ENCODE peak calls at places on chromosomes 6 and 20, in ten cellular contexts. One of them, this sample, is unnamed.

GRCh38 chr6:155495011-155495768 is 39.6 kb upstream of the NOX3 start:
- DNase-seq in CD4-positive, alpha-beta T cell: no peak
- DNase-seq in GM10248: no peak
- DNase-seq in GM12878: no peak
- DNase-seq in psoas muscle: peak; percentile 43
- DNase-seq in uterus: peak; percentile 49
- DNase-seq in cardiac muscle cell: peak; percentile 97
- DNase-seq in progenitor cell of endocrine pancreas: no peak
- DNase-seq in astrocyte: peak; percentile 66
- DNase-seq in A549: no peak
- DNase-seq in this sample: no peak

GRCh38 chr6:164322533-164322932 is 908.0 kb downstream of the QKI start:
- DNase-seq in CD4-positive, alpha-beta T cell: no peak
- DNase-seq in GM10248: no peak
- DNase-seq in GM12878: no peak
- DNase-seq in psoas muscle: no peak
- DNase-seq in uterus: no peak
- DNase-seq in cardiac muscle cell: peak; percentile 92
- DNase-seq in progenitor cell of endocrine pancreas: no peak
- DNase-seq in astrocyte: peak; percentile 90
- DNase-seq in A549: no peak
- DNase-seq in this sample: no peak

GRCh38 chr6:46510656-46511055 is 19.4 kb upstream of the RCAN2 start:
- DNase-seq in CD4-positive, alpha-beta T cell: no peak
- DNase-seq in GM10248: no peak
- DNase-seq in GM12878: no peak
- DNase-seq in psoas muscle: no peak
- DNase-seq in uterus: no peak
- DNase-seq in cardiac muscle cell: peak; percentile 46
- DNase-seq in progenitor cell of endocrine pancreas: no peak
- DNase-seq in astrocyte: peak; percentile 28
- DNase-seq in A549: no peak
- DNase-seq in this sample: no peak

GRCh38 chr6:3022765-3023662 is 23.3 kb downstream of the NQO2 start:
- DNase-seq in CD4-positive, alpha-beta T cell: peak; percentile 24
- DNase-seq in GM10248: no peak
- DNase-seq in GM12878: no peak
- DNase-seq in psoas muscle: peak; percentile 35
- DNase-seq in uterus: no peak
- DNase-seq in cardiac muscle cell: no peak
- DNase-seq in progenitor cell of endocrine pancreas: no peak
- DNase-seq in astrocyte: no peak
- DNase-seq in A549: peak; percentile 16
- DNase-seq in this sample: no peak

GRCh38 chr6:32685603-32686002 is 19.1 kb upstream of the HLA-DQB1 start:
- DNase-seq in CD4-positive, alpha-beta T cell: no peak
- DNase-seq in GM10248: peak; percentile 61
- DNase-seq in GM12878: peak; percentile 95
- DNase-seq in psoas muscle: no peak
- DNase-seq in uterus: no peak
- DNase-seq in cardiac muscle cell: peak; percentile 3
- DNase-seq in progenitor cell of endocrine pancreas: no peak
- DNase-seq in astrocyte: peak; percentile 6
- DNase-seq in A549: no peak
- DNase-seq in this sample: no peak

GRCh38 chr6:25053875-25054371 is 118.2 kb upstream of the RIPOR2 start:
- DNase-seq in CD4-positive, alpha-beta T cell: no peak
- DNase-seq in GM10248: peak; percentile 48
- DNase-seq in GM12878: no peak
- DNase-seq in psoas muscle: no peak
- DNase-seq in uterus: peak; percentile 69
- DNase-seq in cardiac muscle cell: peak; percentile 74
- DNase-seq in progenitor cell of endocrine pancreas: no peak
- DNase-seq in astrocyte: peak; percentile 88
- DNase-seq in A549: no peak
- DNase-seq in this sample: peak; percentile 30

GRCh38 chr6:72676995-72677394 is 55.1 kb downstream of the KCNQ5 start:
- DNase-seq in CD4-positive, alpha-beta T cell: no peak
- DNase-seq in GM10248: no peak
- DNase-seq in GM12878: no peak
- DNase-seq in psoas muscle: no peak
- DNase-seq in uterus: no peak
- DNase-seq in cardiac muscle cell: no peak
- DNase-seq in progenitor cell of endocrine pancreas: no peak
- DNase-seq in astrocyte: no peak
- DNase-seq in A549: no peak
- DNase-seq in this sample: no peak

GRCh38 chr20:58010666-58011065 is 217.8 kb downstream of the ANKRD60 start:
- DNase-seq in CD4-positive, alpha-beta T cell: no peak
- DNase-seq in GM10248: no peak
- DNase-seq in GM12878: no peak
- DNase-seq in psoas muscle: no peak
- DNase-seq in uterus: no peak
- DNase-seq in cardiac muscle cell: no peak
- DNase-seq in progenitor cell of endocrine pancreas: no peak
- DNase-seq in astrocyte: no peak
- DNase-seq in A549: no peak
- DNase-seq in this sample: no peak

GRCh38 chr6:3882865-3883264 is 33.7 kb downstream of the FAM50B start:
- DNase-seq in CD4-positive, alpha-beta T cell: no peak
- DNase-seq in GM10248: no peak
- DNase-seq in GM12878: no peak
- DNase-seq in psoas muscle: no peak
- DNase-seq in uterus: peak; percentile 32
- DNase-seq in cardiac muscle cell: peak; percentile 91
- DNase-seq in progenitor cell of endocrine pancreas: no peak
- DNase-seq in astrocyte: no peak
- DNase-seq in A549: no peak
- DNase-seq in this sample: no peak

GRCh38 chr6:154857529-154857928 is 124.3 kb downstream of the SCAF8 start:
- DNase-seq in CD4-positive, alpha-beta T cell: no peak
- DNase-seq in GM10248: no peak
- DNase-seq in GM12878: no peak
- DNase-seq in psoas muscle: no peak
- DNase-seq in uterus: no peak
- DNase-seq in cardiac muscle cell: no peak
- DNase-seq in progenitor cell of endocrine pancreas: no peak
- DNase-seq in astrocyte: no peak
- DNase-seq in A549: no peak
- DNase-seq in this sample: no peak

GRCh38 chr20:63223121-63223825 is 7.3 kb upstream of the YTHDF1 start:
- DNase-seq in CD4-positive, alpha-beta T cell: peak; percentile 33
- DNase-seq in GM10248: peak; percentile 66
- DNase-seq in GM12878: no peak
- DNase-seq in psoas muscle: no peak
- DNase-seq in uterus: no peak
- DNase-seq in cardiac muscle cell: peak; percentile 43
- DNase-seq in progenitor cell of endocrine pancreas: no peak
- DNase-seq in astrocyte: no peak
- DNase-seq in A549: peak; percentile 62
- DNase-seq in this sample: no peak

DNA sequence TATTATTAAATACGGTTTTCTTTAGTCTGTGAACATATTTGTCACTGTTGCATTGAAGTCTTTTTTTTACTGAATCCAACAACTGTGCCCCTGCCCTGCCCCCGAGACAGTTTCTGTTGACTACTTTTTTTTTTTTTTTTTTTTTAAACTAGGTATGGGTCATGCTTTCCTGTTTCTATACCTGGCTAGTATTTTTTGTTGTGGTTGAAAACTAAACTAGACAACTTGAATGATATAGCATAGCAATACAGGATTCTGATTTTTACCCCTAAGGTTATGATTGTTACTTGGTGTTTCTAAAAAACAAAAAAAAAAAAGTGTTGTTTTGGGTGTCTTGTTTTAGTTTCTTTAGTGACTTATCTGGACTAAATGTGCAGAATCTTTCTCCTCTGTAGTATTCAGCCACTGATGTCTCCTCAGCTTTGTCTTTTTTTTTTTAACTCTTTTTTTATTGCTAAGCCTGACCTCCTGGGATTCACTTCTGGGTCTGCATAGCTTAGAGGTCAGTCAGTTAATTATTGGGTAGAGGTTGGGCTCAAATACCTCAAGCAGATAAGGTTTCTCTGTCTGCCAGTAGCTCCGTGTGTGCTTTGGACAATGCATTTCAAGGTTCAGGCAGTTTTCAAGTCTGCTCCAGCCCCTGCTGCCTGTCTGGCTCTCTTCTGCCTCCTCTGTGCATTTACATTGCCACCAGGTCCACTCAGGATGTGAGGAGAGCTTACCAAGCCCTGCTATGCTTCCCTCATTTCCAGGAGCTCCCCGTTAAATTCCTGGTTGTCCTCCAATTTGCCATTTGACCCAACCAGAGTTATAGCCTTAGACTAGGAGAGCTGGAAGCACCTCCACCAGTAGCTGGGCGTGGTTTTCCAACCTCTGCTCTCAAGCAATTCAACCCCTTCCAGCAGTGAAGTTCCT is 91.4 kb downstream of the SYNDIG1 start:
- DNase-seq in CD4-positive, alpha-beta T cell: no peak
- DNase-seq in GM10248: no peak
- DNase-seq in GM12878: no peak
- DNase-seq in psoas muscle: no peak
- DNase-seq in uterus: no peak
- DNase-seq in cardiac muscle cell: no peak
- DNase-seq in progenitor cell of endocrine pancreas: no peak
- DNase-seq in astrocyte: peak; percentile 3
- DNase-seq in A549: no peak
- DNase-seq in this sample: no peak
- TF ChIP-seq CTCF in CD4-positive, alpha-beta T cell: no peak
- TF ChIP-seq CTCF in GM10248: no peak
- TF ChIP-seq CTCF in GM12878: no peak
- TF ChIP-seq CTCF in psoas muscle: no peak
- TF ChIP-seq CTCF in uterus: no peak
- TF ChIP-seq CTCF in cardiac muscle cell: no peak
- TF ChIP-seq CTCF in progenitor cell of endocrine pancreas: no peak
- TF ChIP-seq CTCF in astrocyte: no peak
- TF ChIP-seq CTCF in A549: no peak
- TF ChIP-seq CTCF in this sample: no peak

DNA sequence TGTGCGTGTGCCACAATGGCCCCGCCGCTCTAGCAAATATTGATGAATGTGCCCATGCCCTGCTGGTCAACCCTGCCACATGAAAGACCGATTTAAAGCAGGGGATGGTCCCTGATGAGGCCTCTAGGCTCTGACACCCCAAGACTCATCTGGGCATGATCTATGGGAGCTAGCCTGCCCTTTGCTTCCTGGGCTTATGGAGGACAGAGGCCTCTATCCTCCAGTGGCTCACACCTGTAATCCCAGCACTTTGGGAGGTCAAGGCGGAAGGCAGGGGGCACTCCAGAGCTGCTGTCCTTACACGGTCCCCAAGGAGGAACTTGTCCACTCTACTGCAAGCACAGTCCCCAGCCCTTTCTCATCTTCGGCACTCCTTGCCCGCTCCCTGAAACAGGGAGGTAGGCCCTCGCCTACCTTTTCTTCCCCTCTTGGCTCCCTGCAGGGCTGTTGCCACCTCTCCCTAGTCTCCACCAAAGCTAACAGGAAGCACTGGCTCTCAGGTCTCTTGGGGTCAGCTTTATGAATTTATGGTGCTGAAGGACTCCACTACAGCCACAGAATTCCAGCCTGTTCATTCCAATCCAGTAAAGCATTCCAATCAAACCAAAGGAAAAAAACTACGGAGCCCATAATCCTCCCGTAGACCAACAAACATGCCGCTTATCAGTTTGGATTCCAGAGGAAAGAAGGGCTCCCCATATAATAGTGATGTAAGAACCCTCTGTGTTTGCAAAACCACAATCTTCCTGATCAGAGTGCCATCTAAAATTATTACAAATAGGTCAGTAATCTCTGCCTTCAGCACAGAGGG is 48.7 kb upstream of the FOXQ1 start:
- DNase-seq in CD4-positive, alpha-beta T cell: no peak
- DNase-seq in GM10248: no peak
- DNase-seq in GM12878: no peak
- DNase-seq in psoas muscle: no peak
- DNase-seq in uterus: no peak
- DNase-seq in cardiac muscle cell: peak; percentile 41
- DNase-seq in progenitor cell of endocrine pancreas: no peak
- DNase-seq in astrocyte: peak; percentile 6
- DNase-seq in A549: peak; percentile 28
- DNase-seq in this sample: no peak
- TF ChIP-seq CTCF in CD4-positive, alpha-beta T cell: no peak
- TF ChIP-seq CTCF in GM10248: no peak
- TF ChIP-seq CTCF in GM12878: peak; percentile 3
- TF ChIP-seq CTCF in psoas muscle: no peak
- TF ChIP-seq CTCF in uterus: no peak
- TF ChIP-seq CTCF in cardiac muscle cell: no peak
- TF ChIP-seq CTCF in progenitor cell of endocrine pancreas: no peak
- TF ChIP-seq CTCF in astrocyte: no peak
- TF ChIP-seq CTCF in A549: no peak
- TF ChIP-seq CTCF in this sample: no peak

GRCh38 chr20:32474967-32475819 is 109.9 kb downstream of the NOL4L start:
- DNase-seq in CD4-positive, alpha-beta T cell: no peak
- DNase-seq in GM10248: peak; percentile 82
- DNase-seq in GM12878: no peak
- DNase-seq in psoas muscle: peak; percentile 88
- DNase-seq in uterus: peak; percentile 92
- DNase-seq in cardiac muscle cell: peak; percentile 100
- DNase-seq in progenitor cell of endocrine pancreas: peak; percentile 60
- DNase-seq in astrocyte: peak; percentile 91
- DNase-seq in A549: peak; percentile 83
- DNase-seq in this sample: no peak
- TF ChIP-seq CTCF in CD4-positive, alpha-beta T cell: no peak
- TF ChIP-seq CTCF in GM10248: no peak
- TF ChIP-seq CTCF in GM12878: no peak
- TF ChIP-seq CTCF in psoas muscle: no peak
- TF ChIP-seq CTCF in uterus: no peak
- TF ChIP-seq CTCF in cardiac muscle cell: no peak
- TF ChIP-seq CTCF in progenitor cell of endocrine pancreas: no peak
- TF ChIP-seq CTCF in astrocyte: no peak
- TF ChIP-seq CTCF in A549: no peak
- TF ChIP-seq CTCF in this sample: no peak

DNA sequence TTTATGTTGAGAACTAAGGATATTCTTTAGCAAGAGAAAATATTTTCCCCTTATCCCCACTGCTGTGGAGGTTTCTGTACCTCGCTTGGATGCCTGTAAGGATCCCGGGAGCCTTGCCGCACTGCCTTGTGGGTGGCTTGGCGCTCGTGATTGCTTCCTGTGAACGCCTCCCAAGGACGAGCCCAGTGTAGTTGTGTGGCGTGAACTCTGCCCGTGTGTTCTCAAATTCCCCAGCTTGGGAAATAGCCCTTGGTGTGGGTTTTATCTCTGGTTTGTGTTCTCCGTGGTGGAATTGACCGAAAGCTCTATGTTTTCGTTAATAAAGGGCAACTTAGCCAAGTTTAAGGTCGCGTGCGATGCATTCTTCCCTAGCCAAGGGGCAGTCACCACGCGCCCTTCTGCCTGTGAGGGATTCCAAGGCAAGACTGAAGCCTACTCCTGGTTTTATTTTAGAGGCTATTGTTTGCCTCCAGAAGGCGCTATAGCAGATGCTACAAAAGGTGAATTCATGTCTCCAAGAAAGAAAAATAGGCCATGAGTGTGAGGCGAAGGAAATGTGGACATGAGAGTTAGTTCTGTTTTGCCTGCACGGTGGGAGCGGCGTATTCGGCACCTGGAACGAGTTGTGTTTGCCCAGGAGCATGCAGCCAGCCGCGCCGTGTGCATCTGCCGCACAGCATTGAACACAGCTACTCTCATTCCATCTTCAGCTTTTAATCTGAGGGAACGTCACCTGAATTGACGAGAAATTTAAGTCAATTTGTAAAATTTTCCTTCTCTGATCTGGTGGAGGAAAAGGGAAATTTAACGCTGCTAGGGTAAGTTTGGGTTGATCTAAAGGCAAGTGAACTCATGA is 40.3 kb upstream of the IRF4 start:
- DNase-seq in CD4-positive, alpha-beta T cell: no peak
- DNase-seq in GM10248: no peak
- DNase-seq in GM12878: no peak
- DNase-seq in psoas muscle: no peak
- DNase-seq in uterus: no peak
- DNase-seq in cardiac muscle cell: no peak
- DNase-seq in progenitor cell of endocrine pancreas: no peak
- DNase-seq in astrocyte: no peak
- DNase-seq in A549: no peak
- DNase-seq in this sample: no peak
- TF ChIP-seq CTCF in CD4-positive, alpha-beta T cell: no peak
- TF ChIP-seq CTCF in GM10248: no peak
- TF ChIP-seq CTCF in GM12878: peak; percentile 3
- TF ChIP-seq CTCF in psoas muscle: no peak
- TF ChIP-seq CTCF in uterus: no peak
- TF ChIP-seq CTCF in cardiac muscle cell: no peak
- TF ChIP-seq CTCF in progenitor cell of endocrine pancreas: no peak
- TF ChIP-seq CTCF in astrocyte: no peak
- TF ChIP-seq CTCF in A549: no peak
- TF ChIP-seq CTCF in this sample: no peak

This sample was measured in natural killer cell.